ENCODE peak calls at places on chromosomes 2 and 18, in seven cellular contexts. Z, J, K, G, W, F and V are unnamed samples.

GRCh38 chr18:76958692-76959341 is 136.5 kb downstream of the ZNF236 start:
- DNase-seq in G (no peak), Z (no peak), F (no peak), W (no peak), K (no peak), J (no peak), V (no peak)

GRCh38 chr2:18701981-18702380 is 112.6 kb upstream of the NT5C1B start:
- DNase-seq in W (no peak), Z (peak; percentile 8), F (no peak), J (no peak), G (peak; percentile 38), K (no peak), V (no peak)

GRCh38 chr18:77165489-77166415 is 33.2 kb upstream of the MBP start:
- DNase-seq in J (no peak), K (no peak), Z (no peak), W (peak; percentile 43), G (peak; percentile 55), F (peak; percentile 75), V (no peak)

GRCh38 chr18:68445668-68446426 is 269.1 kb downstream of the TMX3 start:
- DNase-seq in Z (no peak), F (no peak), W (no peak), K (no peak), G (no peak), J (no peak), V (no peak)

GRCh38 chr2:727071-727470 is 49.9 kb upstream of the TMEM18 start:
- DNase-seq in J (no peak), W (no peak), Z (no peak), G (no peak), F (no peak), K (no peak), V (no peak)

GRCh38 chr2:9754532-9754887 is 88.8 kb upstream of the TAF1B start:
- DNase-seq in F (no peak), K (no peak), G (no peak), W (no peak), J (no peak), Z (no peak), V (no peak)

GRCh38 chr2:64750001-64750816 is 96.5 kb upstream of the SERTAD2 start:
- DNase-seq in Z (peak; percentile 32), W (peak; percentile 69), J (no peak), G (peak; percentile 61), F (peak; percentile 54), K (no peak), V (peak; percentile 67)

GRCh38 chr2:51795248-51795888 is 763.4 kb upstream of the NRXN1 start:
- DNase-seq in J (peak; percentile 17), K (no peak), F (no peak), G (peak; percentile 34), W (no peak), Z (no peak), V (no peak)

GRCh38 chr2:71925268-71926097 is 222.2 kb downstream of the CYP26B1 start:
- DNase-seq in Z (no peak), K (peak; percentile 64), F (no peak), G (peak; percentile 38), W (no peak), J (peak; percentile 13), V (no peak)

GRCh38 chr2:43837831-43838559 is 644 bp downstream of the ABCG5 start:
- DNase-seq in K (peak; percentile 57), W (no peak), Z (no peak), G (no peak), F (no peak), J (no peak), V (no peak)

GRCh38 chr2:230418341-230419016 is 2.5 kb downstream of the SP100 start:
- DNase-seq in W (no peak), F (no peak), G (peak; percentile 42), K (no peak), Z (peak; percentile 26), J (no peak), V (no peak)

GRCh38 chr2:201781583-201782051 is 884 bp upstream of the ALS2 start:
- DNase-seq in F (no peak), W (no peak), G (no peak), J (no peak), Z (no peak), K (no peak), V (peak; percentile 42)

GRCh38 chr2:163697846-163698637 is 37.8 kb downstream of the FIGN start:
- DNase-seq in W (no peak), F (no peak), K (no peak), Z (no peak), J (no peak), G (no peak), V (no peak)

GRCh38 chr2:100019499-100019898 is 122.9 kb downstream of the AFF3 start:
- DNase-seq in K (no peak), W (no peak), J (no peak), Z (no peak), G (no peak), F (no peak), V (no peak)

GRCh38 chr2:70086838-70087702 is at the start of gene PCBP1:
- DNase-seq in F (peak; percentile 96), W (peak; percentile 94), Z (peak; percentile 93), G (peak; percentile 91), K (peak; percentile 98), J (peak; percentile 73), V (peak; percentile 89)

GRCh38 chr2:127034056-127034455 is 72.9 kb downstream of the BIN1 start:
- DNase-seq in J (no peak), Z (no peak), W (no peak), K (no peak), G (no peak), F (no peak), V (no peak)

GRCh38 chr18:8994603-8995002 is 107.9 kb upstream of the NDUFV2 start:
- DNase-seq in Z (no peak), G (no peak), K (no peak), F (no peak), W (no peak), J (no peak), V (no peak)

GRCh38 chr2:44360749-44361329 is 455 bp downstream of the PREPL start:
- DNase-seq in K (no peak), F (peak; percentile 31), J (no peak), W (peak; percentile 30), G (peak; percentile 42), Z (peak; percentile 24), V (no peak)

GRCh38 chr18:10114727-10115463 is 201.1 kb downstream of the VAPA start:
- DNase-seq in G (no peak), Z (no peak), F (no peak), W (no peak), J (no peak), K (no peak), V (no peak)

GRCh38 chr2:208807756-208808155 is 401.2 kb downstream of the PTH2R start:
- DNase-seq in J (no peak), Z (no peak), G (peak; percentile 51), W (no peak), K (no peak), F (no peak), V (no peak)

GRCh38 chr2:108133457-108133856 is 106.3 kb upstream of the SULT1C3 start:
- DNase-seq in W (no peak), Z (no peak), K (no peak), J (no peak), G (no peak), F (no peak), V (no peak)

GRCh38 chr2:70111752-70112591 is 24.7 kb downstream of the PCBP1 start:
- DNase-seq in Z (no peak), K (no peak), G (no peak), W (no peak), J (no peak), F (no peak), V (no peak)

GRCh38 chr18:77136871-77137665 is 4.5 kb upstream of the MBP start:
- DNase-seq in J (no peak), Z (no peak), F (no peak), W (no peak), K (peak; percentile 57), G (no peak), V (no peak)

DNA sequence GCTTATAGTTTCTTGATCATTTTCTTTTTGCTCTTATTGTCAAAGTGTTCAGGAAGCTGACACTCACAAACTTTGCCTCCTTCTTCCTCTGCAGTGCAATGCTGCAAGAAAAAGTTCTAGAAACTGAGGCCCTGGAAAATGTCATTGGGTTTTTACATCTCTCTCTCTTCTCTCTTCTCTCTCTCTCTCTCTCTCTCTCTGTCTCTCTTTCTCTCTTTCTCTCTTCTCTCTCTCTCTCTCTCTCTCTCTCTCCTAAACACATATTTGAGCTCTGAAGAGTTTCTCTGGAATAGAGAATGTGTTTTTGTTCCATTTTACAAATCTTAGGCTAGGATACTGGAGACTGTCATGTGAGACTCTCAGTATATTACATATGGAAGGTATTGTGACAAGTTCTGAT is 41.6 kb upstream of the EHBP1 start:
- DNase-seq in K (no peak), Z (no peak), G (no peak), F (no peak), J (no peak), W (no peak), V (no peak)
- TF ChIP-seq CTCF in K (no peak), Z (no peak), G (no peak), F (no peak), J (no peak), W (no peak), V (no peak)

DNA sequence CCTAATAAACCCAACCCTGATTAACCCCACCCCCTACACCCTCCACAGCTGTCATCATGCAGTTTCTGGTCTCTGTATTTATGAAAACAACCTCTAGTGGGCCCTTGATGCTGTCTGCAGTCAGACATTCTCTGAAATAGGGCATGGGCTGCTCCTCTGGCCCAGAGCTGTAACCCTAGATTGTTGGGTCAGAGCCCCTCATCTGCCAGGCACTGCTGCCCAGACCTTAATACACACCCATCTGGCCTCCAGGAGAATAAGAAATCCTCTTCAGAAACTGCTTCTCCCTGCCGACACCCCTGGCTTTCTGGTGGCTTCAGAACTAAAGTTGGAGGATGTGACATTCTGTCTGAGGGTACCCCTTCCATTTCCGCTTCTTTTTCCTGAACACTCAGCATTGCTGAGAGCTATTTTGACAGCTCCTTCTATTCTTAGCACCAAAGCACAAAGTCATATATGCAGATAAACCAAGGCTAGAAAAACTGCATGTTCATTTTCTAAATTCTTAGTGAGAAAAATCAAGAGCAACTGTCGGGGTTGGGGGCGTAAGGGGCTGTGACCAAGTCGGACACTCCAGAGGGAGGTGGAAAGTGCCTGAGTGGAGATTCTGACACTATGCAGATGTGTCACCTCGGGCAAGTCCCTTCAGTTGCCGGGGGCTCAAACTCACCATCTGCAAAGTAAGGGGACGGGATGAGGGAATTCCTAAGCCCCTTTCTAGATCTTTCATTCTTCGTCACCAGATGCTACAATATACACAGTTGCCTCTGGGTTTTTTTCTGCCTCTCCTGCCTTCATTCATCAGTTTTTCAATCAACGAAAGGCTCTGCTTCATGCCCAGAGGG is 28.7 kb downstream of the SRSF7 start:
- DNase-seq in W (peak; percentile 14), F (no peak), Z (no peak), K (no peak), J (no peak), G (no peak), V (no peak)
- TF ChIP-seq CTCF in W (no peak), F (no peak), Z (no peak), K (no peak), J (no peak), G (no peak), V (no peak)

DNA sequence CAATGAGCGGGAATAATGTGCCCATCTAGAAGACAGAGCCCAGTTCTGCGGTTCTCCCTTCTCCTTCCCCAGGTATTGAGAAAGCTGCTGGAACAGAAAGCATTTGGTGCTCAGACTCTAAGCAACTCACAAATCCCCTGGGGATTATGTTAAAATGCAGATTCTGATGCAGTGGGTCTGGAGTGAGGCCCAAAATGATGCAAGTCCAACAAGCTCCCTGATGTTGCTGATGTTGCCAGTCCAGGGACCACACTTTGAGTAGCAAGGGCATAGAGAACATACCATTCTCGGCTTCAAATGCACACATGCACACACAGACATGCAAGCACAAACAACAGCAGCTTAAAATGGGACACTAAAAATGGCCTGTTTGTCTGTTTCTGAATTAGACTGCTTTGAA is 274.8 kb upstream of the NCKAP5 start:
- DNase-seq in Z (no peak), J (no peak), W (no peak), G (no peak), F (no peak), K (no peak), V (no peak)
- TF ChIP-seq CTCF in Z (no peak), J (no peak), W (no peak), G (no peak), F (no peak), K (no peak), V (no peak)

GRCh38 chr2:203566161-203566560 is 31.1 kb upstream of the RAPH1 start:
- DNase-seq in J (no peak), G (no peak), Z (no peak), K (no peak), W (no peak), F (no peak), V (no peak)
- TF ChIP-seq CTCF in J (no peak), G (no peak), Z (no peak), K (no peak), W (no peak), F (no peak), V (no peak)